ENCODE peak calls at places on chromosomes 13 and 19, in five cellular contexts. N, A, K, X and S are unnamed samples.

GRCh38 chr13:44498969-44499368 is 77.2 kb downstream of the TSC22D1 start:
- DNase-seq in N (no peak), A (no peak), K (no peak), X (no peak), S (no peak)

GRCh38 chr19:13091400-13092161 is 11.1 kb downstream of the LYL1 start:
- DNase-seq in N (peak), A (no peak), K (peak), X (no peak), S (no peak)

GRCh38 chr19:8209111-8209964 is at the start of gene CERS4:
- DNase-seq in N (peak), A (peak), K (no peak), X (peak), S (peak)

GRCh38 chr13:108000998-108001397 is 214.3 kb downstream of the LIG4 start:
- DNase-seq in N (no peak), A (no peak), K (no peak), X (no peak), S (no peak)

GRCh38 chr19:6521718-6522646 is 8.8 kb upstream of the TNFSF9 start:
- DNase-seq in N (no peak), A (no peak), K (no peak), X (no peak), S (peak)

GRCh38 chr19:8639821-8640401 is 9.5 kb downstream of the NFILZ start:
- DNase-seq in N (no peak), A (no peak), K (no peak), X (peak), S (no peak)

GRCh38 chr19:49682274-49682673 is 5.2 kb downstream of the PRMT1 start:
- DNase-seq in N (no peak), A (no peak), K (no peak), X (no peak), S (no peak)

GRCh38 chr13:46119883-46120614 is 15.2 kb upstream of the CPB2 start:
- DNase-seq in N (no peak), A (no peak), K (peak), X (no peak), S (no peak)

GRCh38 chr13:114065141-114065925 is 67.1 kb downstream of the RASA3 start:
- DNase-seq in N (peak), A (no peak), K (peak), X (peak), S (peak)

GRCh38 chr19:14006085-14006765 is at the start of gene RFX1:
- DNase-seq in N (peak), A (peak), K (peak), X (peak), S (peak)

GRCh38 chr19:30778961-30779690 is 406.9 kb downstream of the ZNF536 start:
- DNase-seq in N (no peak), A (no peak), K (no peak), X (no peak), S (no peak)

GRCh38 chr13:98672947-98673545 is 79.4 kb downstream of the SLC15A1 start:
- DNase-seq in N (peak), A (peak), K (peak), X (peak), S (peak)

GRCh38 chr19:6067975-6068374 is 42.3 kb downstream of the RFX2 start:
- DNase-seq in N (no peak), A (no peak), K (no peak), X (peak), S (no peak)

GRCh38 chr13:101307181-101307701 is 109.1 kb downstream of the NALCN start:
- DNase-seq in N (no peak), A (no peak), K (no peak), X (no peak), S (no peak)

GRCh38 chr19:6739884-6740588 is 556 bp downstream of the TRIP10 start:
- DNase-seq in N (peak), A (no peak), K (no peak), X (peak), S (peak)

GRCh38 chr13:26978081-26978860 is 193.3 kb downstream of the USP12 start:
- DNase-seq in N (no peak), A (no peak), K (no peak), X (no peak), S (no peak)

GRCh38 chr13:80217614-80218456 is 123.1 kb downstream of the SPRY2 start:
- DNase-seq in N (no peak), A (no peak), K (peak), X (no peak), S (no peak)

GRCh38 chr13:21355304-21355703 is 103.8 kb downstream of the ZDHHC20 start:
- DNase-seq in N (no peak), A (no peak), K (no peak), X (no peak), S (no peak)

GRCh38 chr13:97272526-97272925 is 50.4 kb downstream of the MBNL2 start:
- DNase-seq in N (no peak), A (no peak), K (no peak), X (no peak), S (no peak)

GRCh38 chr13:97020194-97020593 is 25.9 kb upstream of the OXGR1 start:
- DNase-seq in N (no peak), A (no peak), K (no peak), X (no peak), S (no peak)

GRCh38 chr19:51327066-51327985 is 14.6 kb downstream of the VSIG10L start:
- DNase-seq in N (peak), A (no peak), K (no peak), X (no peak), S (peak)

GRCh38 chr19:8695501-8695900 is 3.1 kb downstream of the ACTL9 start:
- DNase-seq in N (no peak), A (no peak), K (no peak), X (no peak), S (no peak)

GRCh38 chr19:41409288-41409687 is 11.7 kb downstream of the BCKDHA start:
- DNase-seq in N (no peak), A (no peak), K (peak), X (no peak), S (no peak)

GRCh38 chr13:33026489-33027152 is 10.4 kb downstream of the KL start:
- DNase-seq in N (peak), A (no peak), K (no peak), X (no peak), S (no peak)

GRCh38 chr19:6076675-6077463 is 33.4 kb downstream of the RFX2 start:
- DNase-seq in N (no peak), A (no peak), K (peak), X (no peak), S (no peak)

GRCh38 chr19:12788025-12788681 is 3.1 kb upstream of the JUNB start:
- DNase-seq in N (no peak), A (no peak), K (no peak), X (no peak), S (no peak)

GRCh38 chr13:26989261-26990007 is 182.2 kb downstream of the USP12 start:
- DNase-seq in N (no peak), A (no peak), K (no peak), X (no peak), S (no peak)

GRCh38 chr13:72383646-72384045 is 343.8 kb downstream of the MZT1 start:
- DNase-seq in N (no peak), A (no peak), K (no peak), X (no peak), S (no peak)

GRCh38 chr13:112248406-112248760 is 127.8 kb upstream of the SPACA7 start:
- DNase-seq in N (no peak), A (no peak), K (no peak), X (peak), S (no peak)

GRCh38 chr19:3403489-3404323 is 37.3 kb downstream of the NFIC start:
- DNase-seq in N (peak), A (no peak), K (no peak), X (peak), S (no peak)

GRCh38 chr19:14165986-14166385 is 29.6 kb upstream of the ASF1B start:
- DNase-seq in N (no peak), A (no peak), K (no peak), X (no peak), S (no peak)

GRCh38 chr13:67075239-67075638 is 154.9 kb downstream of the PCDH9 start:
- DNase-seq in N (no peak), A (no peak), K (no peak), X (no peak), S (no peak)

GRCh38 chr19:52995711-52996110 is 18.0 kb upstream of the ERVV-1 start:
- DNase-seq in N (no peak), A (no peak), K (no peak), X (no peak), S (no peak)

GRCh38 chr19:52991484-52991883 is 22.2 kb upstream of the ERVV-1 start:
- DNase-seq in N (no peak), A (no peak), K (peak), X (no peak), S (no peak)

GRCh38 chr19:52993342-52994178 is 20.2 kb upstream of the ERVV-1 start:
- DNase-seq in N (peak), A (peak), K (peak), X (peak), S (peak)

GRCh38 chr19:52991021-52991420 is 22.7 kb upstream of the ERVV-1 start:
- DNase-seq in N (no peak), A (no peak), K (no peak), X (no peak), S (no peak)

DNA sequence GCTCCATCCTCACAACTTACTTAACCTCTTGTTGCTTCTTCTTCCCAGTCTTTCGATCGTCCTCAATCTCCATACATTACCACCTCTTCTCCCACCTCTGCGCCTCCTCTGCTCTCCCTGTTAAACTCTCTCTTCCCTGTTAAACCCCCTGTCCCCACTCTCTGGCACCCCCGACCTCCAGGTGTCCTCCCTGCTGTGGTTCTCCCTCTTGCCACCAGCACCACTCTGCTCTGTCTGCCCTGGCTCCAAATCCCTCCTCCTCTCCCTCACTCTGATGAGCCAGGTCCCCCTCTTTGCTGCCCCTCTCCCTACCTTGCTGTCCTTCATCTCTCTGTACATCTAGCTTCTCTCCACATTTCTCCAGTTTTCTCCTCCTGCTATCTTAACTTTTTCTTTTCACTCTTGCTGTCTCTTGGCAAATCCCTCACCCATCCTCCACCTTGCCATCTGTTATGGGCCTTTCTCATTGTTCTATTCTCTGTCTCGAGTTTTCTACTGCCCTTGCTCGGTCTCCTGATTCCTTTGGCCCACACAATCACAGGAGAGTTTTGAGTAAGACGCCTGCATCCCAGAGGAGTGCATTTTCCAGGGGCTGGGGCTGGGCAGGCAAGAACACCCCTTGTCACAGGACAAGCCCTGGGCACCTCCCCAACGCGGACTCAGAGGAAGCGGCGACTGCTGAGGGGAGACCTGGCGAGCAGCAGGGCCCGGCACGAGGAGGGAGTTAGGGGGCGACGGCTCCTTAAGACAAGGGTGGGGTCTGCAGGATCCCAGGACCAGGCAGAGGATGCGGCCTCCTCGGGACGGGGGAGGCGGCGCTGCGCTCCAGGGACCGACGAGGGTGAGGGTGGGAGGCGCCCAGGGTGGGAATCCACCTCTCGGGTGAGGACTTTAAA is 21.4 kb upstream of the ERVV-1 start:
- DNase-seq in N (peak), A (peak), K (no peak), X (no peak), S (no peak)
- TF ChIP-seq CTCF in N (no peak), A (no peak), K (no peak), X (no peak), S (no peak)

GRCh38 chr13:23411706-23412105 is 21.8 kb downstream of the SACS start:
- DNase-seq in N (no peak), A (no peak), K (no peak), X (no peak), S (no peak)

GRCh38 chr13:23414682-23415081 is 18.8 kb downstream of the SACS start:
- DNase-seq in N (no peak), A (no peak), K (peak), X (no peak), S (no peak)

GRCh38 chr13:23407996-23408395 is 25.5 kb downstream of the SACS start:
- DNase-seq in N (no peak), A (no peak), K (no peak), X (no peak), S (no peak)

DNA sequence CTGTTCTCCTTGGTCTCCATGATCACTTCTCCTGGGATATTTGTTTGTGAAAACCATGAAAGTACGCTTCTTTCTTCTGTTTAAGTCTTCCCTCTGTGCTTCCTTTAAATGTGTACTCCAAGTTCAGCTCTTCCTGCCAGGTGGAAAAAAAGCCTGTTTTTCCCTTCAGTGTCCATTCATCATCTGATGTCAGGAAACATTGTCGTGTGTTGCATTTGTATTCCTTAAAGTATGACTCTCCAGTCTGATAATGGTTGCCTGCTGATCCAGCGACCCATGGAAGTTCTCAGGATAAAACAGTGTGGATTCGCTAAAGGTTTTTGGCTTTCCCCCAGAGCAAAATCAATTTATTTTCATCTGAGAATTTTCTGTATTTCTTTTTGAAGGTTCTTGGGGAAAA is 22.3 kb downstream of the SACS start:
- DNase-seq in N (no peak), A (no peak), K (no peak), X (no peak), S (no peak)
- TF ChIP-seq CTCF in N (no peak), A (no peak), K (no peak), X (no peak), S (no peak)

DNA sequence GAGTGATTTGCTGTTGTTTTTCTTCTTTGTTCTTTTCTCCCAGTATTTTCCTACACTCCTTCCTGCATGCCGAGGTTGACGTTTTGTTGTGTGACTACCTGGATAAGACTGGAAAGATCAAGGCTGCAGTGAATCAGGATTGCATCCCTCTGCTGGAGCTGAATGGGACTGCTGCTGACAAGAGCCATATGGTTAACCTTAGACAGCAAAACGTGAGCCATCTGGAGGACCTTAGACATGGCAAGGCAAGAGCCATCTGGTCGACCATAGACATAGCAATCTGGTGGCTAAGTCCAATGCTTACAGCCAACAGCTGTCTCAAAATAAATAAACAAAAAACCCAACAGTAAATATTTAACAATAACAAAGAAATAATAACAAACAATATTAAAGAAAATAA is 42.6 kb upstream of the ZNF91 start:
- DNase-seq in N (no peak), A (no peak), K (no peak), X (no peak), S (no peak)
- TF ChIP-seq CTCF in N (no peak), A (no peak), K (no peak), X (no peak), S (no peak)

GRCh38 chr19:2109278-2109864 is 12.7 kb downstream of the IZUMO4 start:
- DNase-seq in N (no peak), A (no peak), K (no peak), X (no peak), S (no peak)

GRCh38 chr19:2111886-2112285 is 15.2 kb downstream of the IZUMO4 start:
- DNase-seq in N (no peak), A (no peak), K (no peak), X (no peak), S (no peak)

GRCh38 chr19:2112516-2113320 is 16.0 kb downstream of the IZUMO4 start:
- DNase-seq in N (no peak), A (no peak), K (no peak), X (no peak), S (no peak)

GRCh38 chr19:2111425-2111824 is 14.7 kb downstream of the IZUMO4 start:
- DNase-seq in N (no peak), A (no peak), K (no peak), X (no peak), S (no peak)

GRCh38 chr19:2110822-2111221 is 14.1 kb downstream of the IZUMO4 start:
- DNase-seq in N (no peak), A (no peak), K (no peak), X (no peak), S (no peak)
- TF ChIP-seq CTCF in N (no peak), A (peak), K (peak), X (no peak), S (no peak)

GRCh38 chr19:44754743-44755066 is 6.2 kb downstream of the BCL3 start:
- DNase-seq in N (no peak), A (no peak), K (no peak), X (no peak), S (no peak)

GRCh38 chr19:44753619-44753931 is 5.1 kb downstream of the BCL3 start:
- DNase-seq in N (no peak), A (no peak), K (no peak), X (no peak), S (no peak)

GRCh38 chr19:44752123-44752815 is 3.8 kb downstream of the BCL3 start:
- DNase-seq in N (no peak), A (no peak), K (no peak), X (no peak), S (no peak)

GRCh38 chr19:44753932-44754742 is 5.6 kb downstream of the BCL3 start:
- DNase-seq in N (peak), A (no peak), K (peak), X (peak), S (peak)

GRCh38 chr19:44752816-44753618 is 4.5 kb downstream of the BCL3 start:
- DNase-seq in N (peak), A (no peak), K (peak), X (peak), S (peak)
- TF ChIP-seq CTCF in N (peak), A (no peak), K (no peak), X (peak), S (no peak)

DNA sequence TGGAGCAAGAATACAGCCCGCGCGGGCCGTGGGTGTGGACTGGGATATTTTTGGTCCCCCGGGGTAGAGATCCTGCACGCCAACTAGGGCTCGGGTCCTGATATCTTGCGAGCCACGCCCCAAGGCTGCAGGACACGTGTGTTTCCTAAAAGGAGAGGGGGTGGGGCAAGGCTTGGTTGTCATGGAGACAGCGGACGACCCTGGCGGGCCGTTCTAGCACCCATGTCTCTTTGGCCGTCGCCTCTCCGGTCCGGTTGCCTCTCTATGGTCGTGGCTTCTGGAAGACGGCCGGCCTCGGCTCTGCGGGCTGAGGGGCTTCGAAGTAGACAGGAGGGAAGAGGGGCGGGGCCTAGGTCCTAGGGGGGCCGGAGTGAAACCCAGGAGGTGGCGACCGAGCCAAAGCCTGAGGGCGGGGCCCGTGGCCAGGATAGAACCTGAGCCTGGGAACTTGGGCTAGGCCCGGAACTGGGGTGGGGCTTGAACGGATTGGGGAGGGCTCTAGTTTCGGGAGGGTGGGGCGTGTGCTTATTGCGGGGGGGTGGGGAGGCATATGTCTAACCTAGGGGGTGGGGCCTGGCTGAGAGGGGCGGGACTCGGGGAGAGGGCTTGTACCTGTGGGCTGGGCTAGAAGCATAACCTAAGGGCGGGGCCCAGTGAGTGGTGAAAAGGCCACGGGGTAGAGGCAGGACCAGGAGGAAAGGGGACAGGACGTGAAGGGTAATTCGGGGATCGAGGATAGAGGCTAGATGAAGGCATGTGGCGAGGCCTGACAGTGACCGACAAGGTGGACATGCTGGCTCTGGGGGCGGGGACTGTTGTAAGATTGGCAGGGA is 737 bp upstream of the SLC27A1 start:
- DNase-seq in N (peak), A (peak), K (peak), X (peak), S (peak)
- TF ChIP-seq CTCF in N (no peak), A (no peak), K (no peak), X (no peak), S (no peak)